ENCODE peak calls at places on chromosome 21, in six cellular contexts. X is IMR-90, I is mesenchymal stem cell, E is neuronal stem cell, P is H1, O is trophoblast cell. N is an unnamed sample. For H3K4me1, the result is how much of the 10 kb centered on the place peaks cover.

GRCh38 chr21:33019516-33019884 is 6.2 kb upstream of the OLIG2 start:
- DNase-seq in X (no peak), I (no peak), E (no peak), P (no peak), O (no peak), N (no peak)

GRCh38 chr21:24727803-24728425 is 879.4 kb downstream of the MRPL39 start:
- DNase-seq in X (peak), I (no peak), E (no peak), P (no peak), O (no peak), N (peak)

GRCh38 chr21:29098156-29098555 is 24.7 kb upstream of the CCT8 start:
- DNase-seq in X (peak), I (peak), E (no peak), P (no peak), O (no peak), N (no peak)

GRCh38 chr21:41164981-41165650 is 2.8 kb upstream of the BACE2 start:
- DNase-seq in X (peak), I (no peak), E (no peak), P (no peak), O (no peak), N (no peak)

GRCh38 chr21:32314806-32315205 is 16.2 kb downstream of the MRAP start:
- DNase-seq in X (no peak), I (no peak), E (no peak), P (no peak), O (no peak), N (no peak)

GRCh38 chr21:35469446-35469845 is 420.3 kb upstream of the RUNX1 start:
- DNase-seq in X (peak), I (no peak), E (no peak), P (no peak), O (peak), N (no peak)

GRCh38 chr21:35197191-35197590 is 148.1 kb upstream of the RUNX1 start:
- DNase-seq in X (peak), I (no peak), E (no peak), P (no peak), O (no peak), N (no peak)

GRCh38 chr21:19468981-19469715 is 1065.6 kb upstream of the TMPRSS15 start:
- DNase-seq in X (no peak), I (peak), E (no peak), P (no peak), O (no peak), N (no peak)

GRCh38 chr21:35648512-35648911 is 411.8 kb downstream of the SETD4 start:
- DNase-seq in X (no peak), I (no peak), E (no peak), P (no peak), O (no peak), N (no peak)

GRCh38 chr21:25910809-25911208 is 176.0 kb downstream of the GABPA start:
- DNase-seq in X (no peak), I (no peak), E (no peak), P (no peak), O (no peak), N (no peak)

GRCh38 chr21:33884361-33885157 is 31.0 kb downstream of the ATP5PO start:
- DNase-seq in X (no peak), I (no peak), E (no peak), P (no peak), O (no peak), N (no peak)

GRCh38 chr21:34835526-34835925 is 166.7 kb downstream of the CLIC6 start:
- DNase-seq in X (no peak), I (peak), E (no peak), P (no peak), O (peak), N (no peak)

GRCh38 chr21:33993286-33994231 is 78.0 kb upstream of the ATP5PO start:
- DNase-seq in X (no peak), I (no peak), E (no peak), P (no peak), O (no peak), N (no peak)

GRCh38 chr21:19463966-19464365 is 1060.4 kb upstream of the TMPRSS15 start:
- DNase-seq in X (no peak), I (peak), E (no peak), P (no peak), O (no peak), N (peak)

GRCh38 chr21:25398630-25399029 is 208.7 kb downstream of the MRPL39 start:
- DNase-seq in X (no peak), I (no peak), E (no peak), P (no peak), O (no peak), N (no peak)

GRCh38 chr21:31878831-31879230 is 6.0 kb downstream of the HUNK start:
- DNase-seq in X (no peak), I (no peak), E (no peak), P (no peak), O (no peak), N (no peak)

GRCh38 chr21:41647806-41648561 is 118.9 kb downstream of the RIPK4 start:
- DNase-seq in X (no peak), I (no peak), E (no peak), P (no peak), O (no peak), N (no peak)

GRCh38 chr21:14273736-14274538 is 58.0 kb downstream of the RBM11 start:
- DNase-seq in X (no peak), I (no peak), E (no peak), P (no peak), O (peak), N (peak)

GRCh38 chr21:34935452-34935851 is 113.7 kb downstream of the RUNX1 start:
- DNase-seq in X (no peak), I (peak), E (no peak), P (no peak), O (peak), N (no peak)

GRCh38 chr21:33663241-33663640 is 20.9 kb downstream of the ITSN1 start:
- DNase-seq in X (no peak), I (no peak), E (no peak), P (no peak), O (no peak), N (no peak)

GRCh38 chr21:26587621-26588260 is 14.7 kb upstream of the CYYR1 start:
- DNase-seq in X (peak), I (peak), E (no peak), P (no peak), O (peak), N (no peak)

GRCh38 chr21:35338281-35338680 is 289.2 kb upstream of the RUNX1 start:
- DNase-seq in X (no peak), I (no peak), E (no peak), P (no peak), O (no peak), N (peak)

GRCh38 chr21:25385912-25386474 is 221.3 kb downstream of the MRPL39 start:
- DNase-seq in X (peak), I (peak), E (peak), P (no peak), O (peak), N (peak)

GRCh38 chr21:41640756-41641509 is 125.9 kb downstream of the RIPK4 start:
- DNase-seq in X (peak), I (peak), E (no peak), P (no peak), O (peak), N (peak)

GRCh38 chr21:34215911-34216310 is 142.5 kb downstream of the MRPS6 start:
- DNase-seq in X (no peak), I (peak), E (no peak), P (no peak), O (no peak), N (no peak)

GRCh38 chr21:39900491-39900890 is 33.3 kb downstream of the PCP4 start:
- DNase-seq in X (no peak), I (no peak), E (no peak), P (no peak), O (peak), N (peak)

GRCh38 chr21:33844104-33844889 is 71.3 kb downstream of the ATP5PO start:
- DNase-seq in X (no peak), I (peak), E (peak), P (no peak), O (peak), N (no peak)

GRCh38 chr21:25402134-25402957 is 204.9 kb downstream of the MRPL39 start:
- DNase-seq in X (no peak), I (no peak), E (no peak), P (no peak), O (no peak), N (no peak)

GRCh38 chr21:25980710-25981109 is 189.9 kb downstream of the APP start:
- DNase-seq in X (no peak), I (no peak), E (no peak), P (no peak), O (peak), N (no peak)

GRCh38 chr21:31780944-31781343 is 49.0 kb upstream of the SCAF4 start:
- DNase-seq in X (no peak), I (no peak), E (no peak), P (no peak), O (peak), N (no peak)

GRCh38 chr21:34992736-34993135 is 56.4 kb downstream of the RUNX1 start:
- DNase-seq in X (peak), I (no peak), E (no peak), P (no peak), O (no peak), N (no peak)

GRCh38 chr21:33229776-33230517 is at the start of gene IFNAR2:
- DNase-seq in X (peak), I (peak), E (peak), P (peak), O (peak), N (peak)

GRCh38 chr21:41511858-41512257 is 3.9 kb upstream of the TMPRSS2 start:
- DNase-seq in X (no peak), I (no peak), E (no peak), P (no peak), O (no peak), N (no peak)

GRCh38 chr21:16644690-16645089 is 868.2 kb upstream of the CXADR start:
- DNase-seq in X (peak), I (no peak), E (no peak), P (no peak), O (no peak), N (no peak)

GRCh38 chr21:35050348-35051286 is 1.5 kb upstream of the RUNX1 start:
- DNase-seq in X (peak), I (peak), E (no peak), P (no peak), O (no peak), N (no peak)

GRCh38 chr21:32728455-32729237 is 833 bp upstream of the SYNJ1 start:
- DNase-seq in X (no peak), I (no peak), E (no peak), P (no peak), O (no peak), N (no peak)

GRCh38 chr21:34693192-34693810 is 24.5 kb downstream of the CLIC6 start:
- DNase-seq in X (peak), I (peak), E (peak), P (no peak), O (peak), N (peak)

GRCh38 chr21:28944296-28944695 is 48.4 kb downstream of the LTN1 start:
- DNase-seq in X (peak), I (peak), E (no peak), P (no peak), O (peak), N (peak)

GRCh38 chr21:33115586-33116541 is 45.9 kb downstream of the OLIG1 start:
- DNase-seq in X (no peak), I (no peak), E (no peak), P (no peak), O (no peak), N (no peak)

GRCh38 chr21:35120631-35121180 is 71.6 kb upstream of the RUNX1 start:
- DNase-seq in X (no peak), I (no peak), E (no peak), P (no peak), O (no peak), N (peak)

DNA sequence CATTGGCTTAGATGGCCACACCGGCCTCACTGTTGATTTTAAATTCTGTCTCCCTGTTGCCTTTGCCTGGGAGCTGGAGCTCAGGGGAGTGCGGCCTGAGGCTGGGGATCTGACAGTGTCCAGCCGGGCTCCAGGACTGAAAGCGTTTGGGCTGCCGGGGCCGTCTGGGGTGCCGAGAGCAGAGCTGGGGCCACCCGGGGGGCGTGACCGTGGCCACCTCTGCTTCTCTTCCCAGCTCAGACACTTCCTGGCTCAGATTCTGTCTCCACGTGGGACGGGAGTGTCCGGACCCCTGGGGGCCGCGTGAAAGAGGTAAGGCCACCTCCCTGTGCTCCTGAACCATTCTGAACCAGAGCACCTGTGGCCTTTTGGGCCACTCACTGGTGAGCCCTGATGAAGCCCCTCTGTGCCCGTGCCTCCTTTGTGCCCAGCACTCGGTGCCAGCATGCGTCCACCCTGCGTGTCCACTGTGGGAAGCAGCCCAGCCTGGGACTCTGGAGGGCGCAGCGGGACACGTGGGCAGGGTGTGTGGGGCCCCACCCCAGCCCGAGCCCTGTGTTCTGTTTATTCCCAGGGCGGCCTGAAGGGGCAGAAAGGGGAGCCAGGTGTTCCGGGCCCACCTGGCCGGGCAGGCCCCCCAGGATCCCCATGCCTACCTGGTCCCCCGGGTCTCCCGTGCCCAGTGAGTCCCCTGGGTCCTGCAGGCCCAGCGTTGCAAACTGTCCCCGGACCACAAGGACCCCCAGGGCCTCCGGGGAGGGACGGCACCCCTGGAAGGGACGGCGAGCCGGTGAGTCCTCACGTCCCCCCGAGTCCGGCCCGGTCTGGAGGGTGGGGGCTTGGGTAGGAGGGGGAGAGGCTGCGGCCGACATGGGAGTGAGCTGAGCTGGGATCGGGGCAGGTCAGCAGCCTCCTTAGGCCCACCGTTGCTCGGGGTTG is 64.8 kb downstream of the SLC19A1 start:
- DNase-seq in X (no peak), I (no peak), E (no peak), P (no peak), O (no peak), N (no peak)
- H3K4me1 ChIP-seq in X (under half), I (under half), E (under half), P (under half), O (under half), N (under half)

GRCh38 chr21:36699026-36699545 is at the start of gene SIM2:
- DNase-seq in X (peak), I (no peak), E (peak), P (no peak), O (peak), N (peak)
- H3K4me3 ChIP-seq in X (peak), I (peak), E (peak), P (peak), O (peak), N (no peak)

DNA sequence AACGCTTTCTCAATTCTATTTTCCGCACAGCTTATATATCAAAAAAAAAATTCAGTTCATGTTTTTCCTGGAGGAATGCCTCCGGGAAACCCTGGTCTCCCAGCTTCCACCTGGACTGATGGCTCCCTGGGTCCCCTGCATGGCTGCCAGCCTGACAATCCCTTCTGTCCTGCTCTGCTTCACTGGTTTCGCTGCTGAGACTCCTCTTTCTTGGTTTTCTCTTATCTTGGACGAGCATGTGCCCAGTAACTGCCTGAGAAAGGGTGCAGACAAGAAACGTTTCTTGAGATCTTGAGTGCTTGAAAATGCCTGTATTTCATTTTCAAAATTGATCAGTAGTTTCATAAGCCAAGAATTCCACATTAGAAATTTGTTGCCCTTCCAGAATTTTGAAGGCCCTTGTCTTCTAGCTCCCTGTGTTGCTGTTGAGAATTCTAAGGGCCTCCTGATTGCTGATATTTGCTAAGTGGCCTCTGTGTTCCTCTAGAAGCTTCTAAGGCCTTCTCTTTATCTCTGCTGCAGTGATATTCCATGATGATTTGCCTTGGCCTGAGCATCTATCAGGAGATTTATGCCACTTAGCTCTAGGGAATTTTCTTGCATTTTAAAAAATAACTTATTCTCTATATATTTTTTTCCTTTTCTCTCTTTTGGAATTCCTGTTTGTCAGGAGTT is 44.7 kb downstream of the ETS2 start:
- DNase-seq in X (no peak), I (no peak), E (no peak), P (no peak), O (no peak), N (no peak)
- H3K23ac ChIP-seq in X (no peak), I (no peak), E (no peak), P (no peak), O (no peak), N (no peak)

GRCh38 chr21:45322231-45322959 is 34.7 kb upstream of the POFUT2 start:
- DNase-seq in X (no peak), I (no peak), E (no peak), P (no peak), O (no peak), N (no peak)
- H3K4me1 ChIP-seq in X (under half), I (half or more), E (under half), P (under half), O (under half), N (under half)

GRCh38 chr21:15442743-15443142 is 287.0 kb upstream of the USP25 start:
- DNase-seq in X (no peak), I (peak), E (no peak), P (no peak), O (no peak), N (no peak)
- H3K4me3 ChIP-seq in X (no peak), I (no peak), E (no peak), P (no peak), O (no peak), N (no peak)

GRCh38 chr21:27649323-27649722 is 682.4 kb upstream of the ADAMTS5 start:
- DNase-seq in X (peak), I (peak), E (no peak), P (no peak), O (peak), N (no peak)

GRCh38 chr21:27647921-27648320 is 681.0 kb upstream of the ADAMTS5 start:
- DNase-seq in X (no peak), I (peak), E (no peak), P (no peak), O (no peak), N (no peak)

GRCh38 chr21:27649746-27650145 is 682.9 kb upstream of the ADAMTS5 start:
- DNase-seq in X (peak), I (no peak), E (no peak), P (no peak), O (no peak), N (no peak)

GRCh38 chr21:27648560-27648959 is 681.7 kb upstream of the ADAMTS5 start:
- DNase-seq in X (peak), I (peak), E (no peak), P (no peak), O (no peak), N (no peak)

GRCh38 chr21:27653481-27653880 is 686.6 kb upstream of the ADAMTS5 start:
- DNase-seq in X (no peak), I (no peak), E (no peak), P (no peak), O (peak), N (no peak)
- H3K23ac ChIP-seq in X (no peak), I (no peak), E (no peak), P (no peak), O (no peak), N (no peak)

GRCh38 chr21:43596616-43597015 is 62.7 kb downstream of the HSF2BP start:
- DNase-seq in X (no peak), I (no peak), E (no peak), P (no peak), O (no peak), N (no peak)
- H3K4me1 ChIP-seq in X (under half), I (under half), E (under half), P (under half), O (under half), N (under half)

DNA sequence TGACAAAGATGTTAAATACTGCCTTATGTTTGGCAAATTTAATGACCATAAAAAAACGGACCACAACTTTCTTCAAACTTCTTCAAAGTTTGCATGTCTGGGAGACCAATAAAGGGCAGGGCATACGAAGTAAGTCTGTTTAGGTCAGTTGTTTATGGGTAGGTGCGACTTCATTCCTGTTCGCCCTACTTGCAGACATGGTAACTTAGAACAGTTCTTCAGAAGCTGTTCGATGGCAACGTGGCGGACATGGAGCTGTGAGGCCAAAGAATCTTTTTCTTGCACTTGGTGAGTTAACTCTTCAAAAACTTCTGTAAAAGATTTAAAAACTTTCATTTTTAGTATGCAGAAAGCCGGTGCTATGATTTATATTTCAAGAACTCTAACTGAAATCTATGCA is 25.9 kb downstream of the C21orf91 start:
- DNase-seq in X (no peak), I (no peak), E (no peak), P (no peak), O (no peak), N (no peak)
- H3K4me3 ChIP-seq in X (no peak), I (peak), E (no peak), P (no peak), O (no peak), N (no peak)